ENCODE peak calls at places on chromosomes 11 and 22, in eight cellular contexts. One of them, this sample, is unnamed.

GRCh38 chr11:94823127-94823732 is 55.1 kb downstream of the AMOTL1 start:
- DNase-seq in lower leg skin: no peak
- DNase-seq in A172: no peak
- DNase-seq in HCT116: no peak
- DNase-seq in stimulated activated CD8-positive, alpha-beta memory T cell treated with anti-CD3 and anti-CD28 coated beads, Interleukin-4, amount 100 ng/mL, for 1 hour: no peak
- DNase-seq in NCI-H510A treated with DMSO at 0.1 percent for 48 hours: no peak
- DNase-seq in heart right ventricle: no peak
- DNase-seq in AML-193: no peak
- DNase-seq in this sample: no peak

GRCh38 chr11:131987703-131988102 is 617.3 kb downstream of the NTM start:
- DNase-seq in lower leg skin: no peak
- DNase-seq in A172: no peak
- DNase-seq in HCT116: no peak
- DNase-seq in stimulated activated CD8-positive, alpha-beta memory T cell treated with anti-CD3 and anti-CD28 coated beads, Interleukin-4, amount 100 ng/mL, for 1 hour: no peak
- DNase-seq in NCI-H510A treated with DMSO at 0.1 percent for 48 hours: no peak
- DNase-seq in heart right ventricle: no peak
- DNase-seq in AML-193: no peak
- DNase-seq in this sample: no peak

GRCh38 chr11:11555228-11555627 is 66.6 kb downstream of the GALNT18 start:
- DNase-seq in lower leg skin: no peak
- DNase-seq in A172: no peak
- DNase-seq in HCT116: no peak
- DNase-seq in stimulated activated CD8-positive, alpha-beta memory T cell treated with anti-CD3 and anti-CD28 coated beads, Interleukin-4, amount 100 ng/mL, for 1 hour: no peak
- DNase-seq in NCI-H510A treated with DMSO at 0.1 percent for 48 hours: peak; percentile 41
- DNase-seq in heart right ventricle: peak; percentile 68
- DNase-seq in AML-193: no peak
- DNase-seq in this sample: no peak

GRCh38 chr11:86162257-86162656 is 82.3 kb upstream of the EED start:
- DNase-seq in lower leg skin: no peak
- DNase-seq in A172: peak; percentile 87
- DNase-seq in HCT116: no peak
- DNase-seq in stimulated activated CD8-positive, alpha-beta memory T cell treated with anti-CD3 and anti-CD28 coated beads, Interleukin-4, amount 100 ng/mL, for 1 hour: no peak
- DNase-seq in NCI-H510A treated with DMSO at 0.1 percent for 48 hours: no peak
- DNase-seq in heart right ventricle: peak; percentile 37
- DNase-seq in AML-193: peak; percentile 39
- DNase-seq in this sample: peak; percentile 74

GRCh38 chr22:43481528-43482309 is 69.9 kb downstream of the MPPED1 start:
- DNase-seq in lower leg skin: no peak
- DNase-seq in A172: no peak
- DNase-seq in HCT116: no peak
- DNase-seq in stimulated activated CD8-positive, alpha-beta memory T cell treated with anti-CD3 and anti-CD28 coated beads, Interleukin-4, amount 100 ng/mL, for 1 hour: no peak
- DNase-seq in NCI-H510A treated with DMSO at 0.1 percent for 48 hours: no peak
- DNase-seq in heart right ventricle: no peak
- DNase-seq in AML-193: peak; percentile 56
- DNase-seq in this sample: no peak

GRCh38 chr11:12117200-12117995 is 7.0 kb downstream of the MICAL2 start:
- DNase-seq in lower leg skin: peak; percentile 60
- DNase-seq in A172: no peak
- DNase-seq in HCT116: no peak
- DNase-seq in stimulated activated CD8-positive, alpha-beta memory T cell treated with anti-CD3 and anti-CD28 coated beads, Interleukin-4, amount 100 ng/mL, for 1 hour: no peak
- DNase-seq in NCI-H510A treated with DMSO at 0.1 percent for 48 hours: no peak
- DNase-seq in heart right ventricle: no peak
- DNase-seq in AML-193: no peak
- DNase-seq in this sample: no peak

GRCh38 chr11:76610871-76611475 is 59.6 kb downstream of the LRRC32 start:
- DNase-seq in lower leg skin: peak; percentile 73
- DNase-seq in A172: no peak
- DNase-seq in HCT116: no peak
- DNase-seq in stimulated activated CD8-positive, alpha-beta memory T cell treated with anti-CD3 and anti-CD28 coated beads, Interleukin-4, amount 100 ng/mL, for 1 hour: no peak
- DNase-seq in NCI-H510A treated with DMSO at 0.1 percent for 48 hours: no peak
- DNase-seq in heart right ventricle: peak; percentile 74
- DNase-seq in AML-193: no peak
- DNase-seq in this sample: no peak

GRCh38 chr22:22810018-22810427 is 77.6 kb upstream of the IGLL5 start:
- DNase-seq in lower leg skin: no peak
- DNase-seq in A172: no peak
- DNase-seq in HCT116: peak; percentile 36
- DNase-seq in stimulated activated CD8-positive, alpha-beta memory T cell treated with anti-CD3 and anti-CD28 coated beads, Interleukin-4, amount 100 ng/mL, for 1 hour: no peak
- DNase-seq in NCI-H510A treated with DMSO at 0.1 percent for 48 hours: peak; percentile 21
- DNase-seq in heart right ventricle: no peak
- DNase-seq in AML-193: no peak
- DNase-seq in this sample: no peak

GRCh38 chr22:31897842-31898241 is 46.5 kb upstream of the YWHAH start:
- DNase-seq in lower leg skin: no peak
- DNase-seq in A172: no peak
- DNase-seq in HCT116: no peak
- DNase-seq in stimulated activated CD8-positive, alpha-beta memory T cell treated with anti-CD3 and anti-CD28 coated beads, Interleukin-4, amount 100 ng/mL, for 1 hour: no peak
- DNase-seq in NCI-H510A treated with DMSO at 0.1 percent for 48 hours: no peak
- DNase-seq in heart right ventricle: no peak
- DNase-seq in AML-193: no peak
- DNase-seq in this sample: no peak

GRCh38 chr22:42931421-42932196 is 74.5 kb upstream of the ARFGAP3 start:
- DNase-seq in lower leg skin: no peak
- DNase-seq in A172: no peak
- DNase-seq in HCT116: no peak
- DNase-seq in stimulated activated CD8-positive, alpha-beta memory T cell treated with anti-CD3 and anti-CD28 coated beads, Interleukin-4, amount 100 ng/mL, for 1 hour: no peak
- DNase-seq in NCI-H510A treated with DMSO at 0.1 percent for 48 hours: no peak
- DNase-seq in heart right ventricle: no peak
- DNase-seq in AML-193: peak; percentile 76
- DNase-seq in this sample: no peak

GRCh38 chr11:11563193-11563592 is 58.6 kb downstream of the GALNT18 start:
- DNase-seq in lower leg skin: no peak
- DNase-seq in A172: no peak
- DNase-seq in HCT116: no peak
- DNase-seq in stimulated activated CD8-positive, alpha-beta memory T cell treated with anti-CD3 and anti-CD28 coated beads, Interleukin-4, amount 100 ng/mL, for 1 hour: no peak
- DNase-seq in NCI-H510A treated with DMSO at 0.1 percent for 48 hours: no peak
- DNase-seq in heart right ventricle: no peak
- DNase-seq in AML-193: no peak
- DNase-seq in this sample: no peak

GRCh38 chr11:78465169-78465942 is 47.7 kb upstream of the GAB2 start:
- DNase-seq in lower leg skin: no peak
- DNase-seq in A172: no peak
- DNase-seq in HCT116: no peak
- DNase-seq in stimulated activated CD8-positive, alpha-beta memory T cell treated with anti-CD3 and anti-CD28 coated beads, Interleukin-4, amount 100 ng/mL, for 1 hour: peak; percentile 2
- DNase-seq in NCI-H510A treated with DMSO at 0.1 percent for 48 hours: no peak
- DNase-seq in heart right ventricle: no peak
- DNase-seq in AML-193: no peak
- DNase-seq in this sample: no peak

GRCh38 chr11:77003954-77004353 is 30.2 kb upstream of the B3GNT6 start:
- DNase-seq in lower leg skin: no peak
- DNase-seq in A172: no peak
- DNase-seq in HCT116: no peak
- DNase-seq in stimulated activated CD8-positive, alpha-beta memory T cell treated with anti-CD3 and anti-CD28 coated beads, Interleukin-4, amount 100 ng/mL, for 1 hour: no peak
- DNase-seq in NCI-H510A treated with DMSO at 0.1 percent for 48 hours: no peak
- DNase-seq in heart right ventricle: no peak
- DNase-seq in AML-193: no peak
- DNase-seq in this sample: no peak

GRCh38 chr11:125370561-125371389 is 125.3 kb downstream of the FEZ1 start:
- DNase-seq in lower leg skin: no peak
- DNase-seq in A172: no peak
- DNase-seq in HCT116: no peak
- DNase-seq in stimulated activated CD8-positive, alpha-beta memory T cell treated with anti-CD3 and anti-CD28 coated beads, Interleukin-4, amount 100 ng/mL, for 1 hour: no peak
- DNase-seq in NCI-H510A treated with DMSO at 0.1 percent for 48 hours: no peak
- DNase-seq in heart right ventricle: no peak
- DNase-seq in AML-193: no peak
- DNase-seq in this sample: no peak

GRCh38 chr11:34105957-34106504 is 602 bp downstream of the NAT10 start:
- DNase-seq in lower leg skin: no peak
- DNase-seq in A172: no peak
- DNase-seq in HCT116: no peak
- DNase-seq in stimulated activated CD8-positive, alpha-beta memory T cell treated with anti-CD3 and anti-CD28 coated beads, Interleukin-4, amount 100 ng/mL, for 1 hour: no peak
- DNase-seq in NCI-H510A treated with DMSO at 0.1 percent for 48 hours: no peak
- DNase-seq in heart right ventricle: no peak
- DNase-seq in AML-193: no peak
- DNase-seq in this sample: no peak

GRCh38 chr11:278001-278951 is at the start of gene NLRP6:
- DNase-seq in lower leg skin: peak; percentile 79
- DNase-seq in A172: no peak
- DNase-seq in HCT116: no peak
- DNase-seq in stimulated activated CD8-positive, alpha-beta memory T cell treated with anti-CD3 and anti-CD28 coated beads, Interleukin-4, amount 100 ng/mL, for 1 hour: no peak
- DNase-seq in NCI-H510A treated with DMSO at 0.1 percent for 48 hours: no peak
- DNase-seq in heart right ventricle: peak; percentile 2
- DNase-seq in AML-193: no peak
- DNase-seq in this sample: no peak

This sample was measured in right atrium auricular region.